ENCODE peak calls at places on chromosomes 13 and 19, in six cellular contexts. One of them, this sample, is unnamed. For H3K4me1, the result is how much of the 10 kb centered on the place peaks cover.

GRCh38 chr19:41356984-41357739 is 3.4 kb upstream of the TGFB1 start:
- DNase-seq in adrenal gland: no peak
- DNase-seq in OCI-LY7: no peak
- DNase-seq in IMR-90: no peak
- DNase-seq in Panc1: no peak
- DNase-seq in thoracic aorta: no peak
- DNase-seq in this sample: no peak

GRCh38 chr19:28217064-28217463 is 995.9 kb downstream of the UQCRFS1 start:
- DNase-seq in adrenal gland: no peak
- DNase-seq in Panc1: no peak
- DNase-seq in IMR-90: no peak
- DNase-seq in thoracic aorta: no peak
- DNase-seq in OCI-LY7: no peak
- DNase-seq in this sample: no peak

GRCh38 chr13:91375119-91375729 is 23.2 kb upstream of the GPC5 start:
- DNase-seq in OCI-LY7: peak
- DNase-seq in Panc1: peak
- DNase-seq in adrenal gland: peak
- DNase-seq in IMR-90: peak
- DNase-seq in thoracic aorta: no peak
- DNase-seq in this sample: no peak

GRCh38 chr13:63741029-63741813 is 2325.6 kb upstream of the PCDH20 start:
- DNase-seq in Panc1: no peak
- DNase-seq in IMR-90: no peak
- DNase-seq in thoracic aorta: no peak
- DNase-seq in adrenal gland: no peak
- DNase-seq in OCI-LY7: no peak
- DNase-seq in this sample: no peak

GRCh38 chr19:40721936-40722661 is 5.2 kb downstream of the ITPKC start:
- DNase-seq in Panc1: no peak
- DNase-seq in thoracic aorta: no peak
- DNase-seq in adrenal gland: no peak
- DNase-seq in OCI-LY7: no peak
- DNase-seq in IMR-90: peak
- DNase-seq in this sample: peak

GRCh38 chr13:99990045-99990977 is 8.7 kb downstream of the ZIC2 start:
- DNase-seq in IMR-90: no peak
- DNase-seq in Panc1: no peak
- DNase-seq in OCI-LY7: no peak
- DNase-seq in adrenal gland: no peak
- DNase-seq in thoracic aorta: no peak
- DNase-seq in this sample: no peak

GRCh38 chr13:27199691-27200090 is 28.1 kb upstream of the USP12 start:
- DNase-seq in Panc1: no peak
- DNase-seq in OCI-LY7: no peak
- DNase-seq in adrenal gland: no peak
- DNase-seq in thoracic aorta: no peak
- DNase-seq in IMR-90: no peak
- DNase-seq in this sample: no peak

GRCh38 chr13:27853871-27854270 is 61.6 kb downstream of the GSX1 start:
- DNase-seq in OCI-LY7: no peak
- DNase-seq in IMR-90: no peak
- DNase-seq in Panc1: no peak
- DNase-seq in thoracic aorta: no peak
- DNase-seq in adrenal gland: no peak
- DNase-seq in this sample: no peak

GRCh38 chr19:35133826-35134225 is 1.0 kb downstream of the LGI4 start:
- DNase-seq in OCI-LY7: no peak
- DNase-seq in adrenal gland: no peak
- DNase-seq in IMR-90: no peak
- DNase-seq in Panc1: no peak
- DNase-seq in thoracic aorta: no peak
- DNase-seq in this sample: no peak

GRCh38 chr19:36573948-36574726 is 1.0 kb upstream of the ZNF529 start:
- DNase-seq in Panc1: no peak
- DNase-seq in OCI-LY7: no peak
- DNase-seq in IMR-90: peak
- DNase-seq in adrenal gland: peak
- DNase-seq in thoracic aorta: no peak
- DNase-seq in this sample: peak

GRCh38 chr19:53871448-53871847 is 3.8 kb downstream of the MYADM start:
- DNase-seq in adrenal gland: no peak
- DNase-seq in OCI-LY7: no peak
- DNase-seq in Panc1: no peak
- DNase-seq in IMR-90: no peak
- DNase-seq in thoracic aorta: no peak
- DNase-seq in this sample: no peak

GRCh38 chr19:19461671-19462622 is 53.4 kb downstream of the TSSK6 start:
- DNase-seq in Panc1: no peak
- DNase-seq in OCI-LY7: no peak
- DNase-seq in IMR-90: no peak
- DNase-seq in adrenal gland: peak
- DNase-seq in thoracic aorta: no peak
- DNase-seq in this sample: no peak

GRCh38 chr19:45884682-45885555 is 1.0 kb downstream of the IRF2BP1 start:
- DNase-seq in Panc1: no peak
- DNase-seq in thoracic aorta: no peak
- DNase-seq in OCI-LY7: no peak
- DNase-seq in IMR-90: no peak
- DNase-seq in adrenal gland: no peak
- DNase-seq in this sample: peak

GRCh38 chr19:47047272-47047930 is 1.0 kb downstream of the TMEM160 start:
- DNase-seq in Panc1: no peak
- DNase-seq in thoracic aorta: no peak
- DNase-seq in IMR-90: no peak
- DNase-seq in adrenal gland: no peak
- DNase-seq in OCI-LY7: no peak
- DNase-seq in this sample: no peak

GRCh38 chr13:26458196-26458734 is 99.2 kb upstream of the WASF3 start:
- DNase-seq in adrenal gland: no peak
- DNase-seq in Panc1: no peak
- DNase-seq in IMR-90: no peak
- DNase-seq in thoracic aorta: no peak
- DNase-seq in OCI-LY7: no peak
- DNase-seq in this sample: no peak

GRCh38 chr13:112062047-112062618 is 4.8 kb upstream of the SOX1 start:
- DNase-seq in Panc1: no peak
- DNase-seq in OCI-LY7: no peak
- DNase-seq in IMR-90: no peak
- DNase-seq in adrenal gland: no peak
- DNase-seq in thoracic aorta: no peak
- DNase-seq in this sample: no peak
- H3K4me1 ChIP-seq in Panc1: under half
- H3K4me1 ChIP-seq in OCI-LY7: under half
- H3K4me1 ChIP-seq in IMR-90: under half
- H3K4me1 ChIP-seq in adrenal gland: under half
- H3K4me1 ChIP-seq in thoracic aorta: under half
- H3K4me1 ChIP-seq in this sample: under half

GRCh38 chr13:96898855-96899254 is 95.4 kb downstream of the OXGR1 start:
- DNase-seq in IMR-90: no peak
- DNase-seq in OCI-LY7: no peak
- DNase-seq in Panc1: no peak
- DNase-seq in adrenal gland: no peak
- DNase-seq in thoracic aorta: no peak
- DNase-seq in this sample: no peak
- H3K27ac ChIP-seq in IMR-90: no peak
- H3K27ac ChIP-seq in OCI-LY7: no peak
- H3K27ac ChIP-seq in Panc1: no peak
- H3K27ac ChIP-seq in adrenal gland: no peak
- H3K27ac ChIP-seq in thoracic aorta: no peak
- H3K27ac ChIP-seq in this sample: no peak

GRCh38 chr19:2500861-2501260 is 24.9 kb downstream of the GADD45B start:
- DNase-seq in OCI-LY7: no peak
- DNase-seq in thoracic aorta: no peak
- DNase-seq in Panc1: no peak
- DNase-seq in IMR-90: no peak
- DNase-seq in adrenal gland: no peak
- DNase-seq in this sample: no peak
- H3K4me1 ChIP-seq in OCI-LY7: under half
- H3K4me1 ChIP-seq in thoracic aorta: under half
- H3K4me1 ChIP-seq in Panc1: under half
- H3K4me1 ChIP-seq in IMR-90: under half
- H3K4me1 ChIP-seq in adrenal gland: under half
- H3K4me1 ChIP-seq in this sample: under half

GRCh38 chr13:23674795-23675640 is 104.8 kb downstream of the TNFRSF19 start:
- DNase-seq in thoracic aorta: no peak
- DNase-seq in OCI-LY7: no peak
- DNase-seq in IMR-90: peak
- DNase-seq in adrenal gland: no peak
- DNase-seq in Panc1: peak
- DNase-seq in this sample: peak
- H3K27ac ChIP-seq in thoracic aorta: no peak
- H3K27ac ChIP-seq in OCI-LY7: no peak
- H3K27ac ChIP-seq in IMR-90: peak
- H3K27ac ChIP-seq in adrenal gland: no peak
- H3K27ac ChIP-seq in Panc1: no peak
- H3K27ac ChIP-seq in this sample: no peak

This sample was measured in mammary epithelial cell.